ENCODE peak calls at places on chromosomes 1 and 21, in four cellular contexts. Z is transverse colon, Q is left ventricle myocardium inferior, J is IMR-90. X is an unnamed sample. For H3K4me1, the result is how much of the 10 kb centered on the place peaks cover.

GRCh38 chr1:12230549-12231275 is 882 bp downstream of the VPS13D start:
- DNase-seq in Z (peak), Q (peak), J (no peak), X (peak)

GRCh38 chr1:2528016-2528415 is 1.6 kb upstream of the PANK4 start:
- DNase-seq in Z (no peak), Q (peak), J (no peak), X (peak)

GRCh38 chr1:151537112-151537511 is 3.0 kb upstream of the TUFT1 start:
- DNase-seq in Z (no peak), Q (no peak), J (peak), X (no peak)

GRCh38 chr1:75097686-75098085 is 36.5 kb upstream of the LHX8 start:
- DNase-seq in Z (no peak), Q (no peak), J (no peak), X (no peak)

GRCh38 chr21:38756746-38757145 is 49.0 kb upstream of the ETS2 start:
- DNase-seq in Z (no peak), Q (no peak), J (peak), X (no peak)

GRCh38 chr1:177907000-177907399 is 62.9 kb downstream of the SEC16B start:
- DNase-seq in Z (no peak), Q (no peak), J (no peak), X (no peak)

GRCh38 chr1:160953030-160953429 is 1.6 kb downstream of the ITLN2 start:
- DNase-seq in Z (no peak), Q (no peak), J (no peak), X (no peak)

GRCh38 chr1:29133861-29134694 is 10.4 kb upstream of the TMEM200B start:
- DNase-seq in Z (no peak), Q (peak), J (no peak), X (peak)

GRCh38 chr21:32929633-32930038 is 96.1 kb upstream of the OLIG2 start:
- DNase-seq in Z (no peak), Q (no peak), J (no peak), X (no peak)

GRCh38 chr1:119582801-119583200 is 65.3 kb downstream of the ZNF697 start:
- DNase-seq in Z (peak), Q (peak), J (peak), X (no peak)

GRCh38 chr1:3608154-3608553 is 3.2 kb downstream of the MEGF6 start:
- DNase-seq in Z (no peak), Q (no peak), J (no peak), X (no peak)

GRCh38 chr1:19799877-19800804 is at the start of gene TMCO4:
- DNase-seq in Z (peak), Q (peak), J (peak), X (peak)

GRCh38 chr1:66372522-66373071 is 161.4 kb upstream of the SGIP1 start:
- DNase-seq in Z (no peak), Q (no peak), J (no peak), X (no peak)

GRCh38 chr1:66368261-66368660 is 165.7 kb upstream of the SGIP1 start:
- DNase-seq in Z (no peak), Q (no peak), J (no peak), X (no peak)

GRCh38 chr1:66373072-66373685 is 160.8 kb upstream of the SGIP1 start:
- DNase-seq in Z (no peak), Q (no peak), J (no peak), X (no peak)

GRCh38 chr1:66371233-66372005 is 162.5 kb upstream of the SGIP1 start:
- DNase-seq in Z (peak), Q (no peak), J (peak), X (no peak)

GRCh38 chr1:66370462-66370907 is 163.5 kb upstream of the SGIP1 start:
- DNase-seq in Z (no peak), Q (no peak), J (no peak), X (no peak)
- H3K4me1 ChIP-seq in Z (under half), Q (half or more), J (under half), X (under half)

GRCh38 chr1:227793948-227794812 is 21.3 kb upstream of the PRSS38 start:
- DNase-seq in Z (no peak), Q (peak), J (peak), X (no peak)

GRCh38 chr1:227796359-227796915 is 19.0 kb upstream of the PRSS38 start:
- DNase-seq in Z (no peak), Q (no peak), J (no peak), X (no peak)

GRCh38 chr1:227795732-227796131 is 19.7 kb upstream of the PRSS38 start:
- DNase-seq in Z (no peak), Q (no peak), J (no peak), X (no peak)

GRCh38 chr1:227793079-227793947 is 22.2 kb upstream of the PRSS38 start:
- DNase-seq in Z (no peak), Q (no peak), J (no peak), X (no peak)

DNA sequence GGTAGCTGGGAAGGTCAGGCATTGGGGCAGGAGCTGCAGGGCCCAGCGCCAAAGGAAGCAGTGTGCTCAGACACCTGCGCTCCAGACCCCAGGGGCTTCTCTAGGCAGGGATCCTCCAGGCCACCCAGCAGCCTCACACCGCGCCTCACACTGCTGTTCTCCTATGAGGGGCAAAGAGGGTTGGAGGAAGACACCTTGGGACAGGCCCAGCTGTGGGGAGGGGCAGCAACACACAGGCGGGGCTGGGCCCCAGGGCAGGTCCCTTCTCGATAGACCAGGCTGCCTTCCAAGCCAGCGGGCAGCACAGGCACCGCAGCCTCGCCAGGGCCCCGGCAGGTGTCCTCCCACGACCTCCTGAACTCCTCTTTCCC is 20.7 kb upstream of the PRSS38 start:
- DNase-seq in Z (no peak), Q (no peak), J (no peak), X (no peak)
- H3K4me3 ChIP-seq in Z (no peak), Q (no peak), J (no peak), X (no peak)

GRCh38 chr1:221636096-221636495 is 105.8 kb downstream of the DUSP10 start:
- DNase-seq in Z (no peak), Q (no peak), J (no peak), X (no peak)

GRCh38 chr1:221636967-221637366 is 104.9 kb downstream of the DUSP10 start:
- DNase-seq in Z (no peak), Q (no peak), J (peak), X (no peak)

GRCh38 chr1:221634606-221635005 is 107.3 kb downstream of the DUSP10 start:
- DNase-seq in Z (no peak), Q (no peak), J (peak), X (no peak)

GRCh38 chr1:221635305-221635704 is 106.6 kb downstream of the DUSP10 start:
- DNase-seq in Z (no peak), Q (no peak), J (no peak), X (no peak)

DNA sequence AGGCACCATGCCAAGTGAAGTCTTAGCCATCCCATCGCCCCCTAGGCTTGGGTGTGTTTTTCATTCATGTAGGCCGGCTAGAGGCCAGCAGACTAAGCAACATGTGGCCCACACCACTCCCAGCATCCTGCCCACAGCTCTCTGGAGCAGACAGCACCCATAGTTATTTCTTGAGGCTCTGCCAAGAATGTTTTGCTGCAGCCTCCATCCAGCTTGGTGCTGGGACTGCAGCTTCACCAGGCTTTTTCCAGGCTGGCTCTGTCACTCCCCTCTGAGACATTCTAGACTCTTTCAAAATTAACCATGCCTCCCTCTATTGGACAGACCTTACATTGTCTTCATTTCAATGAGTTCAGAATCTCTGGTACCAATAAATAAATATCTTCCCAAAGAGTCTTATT is 104.2 kb downstream of the DUSP10 start:
- DNase-seq in Z (no peak), Q (peak), J (peak), X (no peak)
- TF ChIP-seq CTCF in Z (no peak), Q (peak), J (no peak), X (no peak)

GRCh38 chr1:162223488-162223887 is 153.2 kb downstream of the SPATA46 start:
- DNase-seq in Z (no peak), Q (no peak), J (no peak), X (no peak)
- H3K4me1 ChIP-seq in Z (under half), Q (under half), J (under half), X (under half)

DNA sequence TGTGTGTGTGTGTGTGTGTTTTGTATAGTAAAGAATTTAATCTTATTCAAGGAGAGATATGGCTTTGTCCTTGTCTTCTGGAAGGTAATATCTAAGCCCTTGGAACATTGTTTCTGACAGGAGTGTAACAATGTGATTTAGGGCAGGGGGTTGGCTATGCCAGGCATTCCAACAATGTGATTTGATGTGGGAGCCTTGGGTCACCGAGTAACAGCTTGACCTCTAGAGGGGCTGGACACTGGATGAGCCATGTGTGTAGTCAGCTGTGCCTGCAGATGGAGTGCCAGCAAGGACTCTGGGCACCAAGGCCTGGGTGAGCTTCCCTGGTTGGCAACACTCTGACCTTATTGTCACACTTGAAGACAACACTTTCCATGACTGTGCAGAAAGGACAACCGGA is 336.1 kb upstream of the ZP4 start:
- DNase-seq in Z (no peak), Q (no peak), J (no peak), X (no peak)
- H3K4me3 ChIP-seq in Z (no peak), Q (no peak), J (no peak), X (no peak)

DNA sequence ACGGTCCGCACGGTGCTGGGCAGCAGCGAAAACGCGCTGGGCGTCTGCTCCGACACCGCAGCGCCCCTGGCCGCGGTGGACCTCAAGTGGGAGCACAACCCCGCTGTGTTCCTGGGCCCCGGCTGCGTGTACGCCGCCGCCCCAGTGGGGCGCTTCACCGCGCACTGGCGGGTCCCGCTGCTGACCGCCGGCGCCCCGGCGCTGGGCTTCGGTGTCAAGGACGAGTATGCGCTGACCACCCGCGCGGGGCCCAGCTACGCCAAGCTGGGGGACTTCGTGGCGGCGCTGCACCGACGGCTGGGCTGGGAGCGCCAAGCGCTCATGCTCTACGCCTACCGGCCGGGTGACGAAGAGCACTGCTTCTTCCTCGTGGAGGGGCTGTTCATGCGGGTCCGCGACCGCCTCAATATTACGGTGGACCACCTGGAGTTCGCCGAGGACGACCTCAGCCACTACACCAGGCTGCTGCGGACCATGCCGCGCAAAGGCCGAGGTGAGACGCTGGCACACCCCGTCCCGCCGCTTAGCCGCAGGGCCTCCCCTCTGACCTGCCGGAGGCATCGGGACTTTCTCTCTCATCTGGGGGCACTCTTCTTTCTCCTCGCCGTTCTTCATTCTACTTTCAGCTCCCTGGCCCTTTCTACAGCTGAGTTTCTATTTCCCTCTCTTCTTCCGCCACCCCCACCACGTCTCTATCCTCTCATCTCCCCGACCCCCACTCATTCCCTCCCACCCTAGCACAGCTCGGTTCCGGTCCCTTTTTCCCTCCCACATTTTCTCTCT is 1.0 kb downstream of the NPR1 start:
- DNase-seq in Z (no peak), Q (peak), J (no peak), X (peak)
- TF ChIP-seq CTCF in Z (peak), Q (no peak), J (no peak), X (no peak)

GRCh38 chr1:94796269-94796668 is 23.9 kb upstream of the SLC44A3 start:
- DNase-seq in Z (no peak), Q (no peak), J (no peak), X (no peak)

GRCh38 chr1:94797286-94797685 is 22.9 kb upstream of the SLC44A3 start:
- DNase-seq in Z (no peak), Q (no peak), J (no peak), X (no peak)

GRCh38 chr1:94798054-94798453 is 22.1 kb upstream of the SLC44A3 start:
- DNase-seq in Z (no peak), Q (no peak), J (no peak), X (no peak)

GRCh38 chr1:94799201-94799600 is 21.0 kb upstream of the SLC44A3 start:
- DNase-seq in Z (no peak), Q (no peak), J (peak), X (no peak)

DNA sequence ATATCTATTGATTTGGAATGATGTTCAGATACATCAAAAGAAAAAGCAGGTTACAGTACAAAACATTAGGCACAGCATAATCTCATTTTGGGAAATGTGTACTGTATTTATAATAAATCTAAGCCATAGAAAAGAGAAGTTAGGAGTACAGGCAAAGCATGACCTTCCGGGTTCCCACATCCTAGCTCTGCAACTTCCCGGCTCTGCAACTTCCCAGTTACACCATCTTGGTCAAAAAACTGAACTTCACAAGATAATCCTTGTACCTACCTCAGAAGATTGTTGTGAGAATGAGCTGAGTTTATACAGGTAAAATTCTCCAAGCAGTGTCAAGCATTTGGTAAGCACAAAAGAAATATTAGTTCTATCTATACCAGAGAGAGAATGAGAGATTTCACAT is 21.7 kb upstream of the SLC44A3 start:
- DNase-seq in Z (no peak), Q (no peak), J (no peak), X (no peak)
- H3K4me1 ChIP-seq in Z (under half), Q (half or more), J (under half), X (under half)